ENCODE peak calls at places on chromosomes 5 and 9, in nine cellular contexts. One of them, this sample, is unnamed.

GRCh38 chr9:105968811-105969466 is 274.6 kb downstream of the TMEM38B start:
- DNase-seq in tibial artery: no peak
- DNase-seq in astrocyte: no peak
- DNase-seq in CD8-positive, alpha-beta T cell: no peak
- DNase-seq in psoas muscle: no peak
- DNase-seq in lower lobe of right lung: no peak
- DNase-seq in sigmoid colon: no peak
- DNase-seq in uterus: no peak
- DNase-seq in cardiac muscle cell: no peak
- DNase-seq in this sample: no peak

GRCh38 chr5:134543820-134544692 is 18.6 kb downstream of the JADE2 start:
- DNase-seq in tibial artery: no peak
- DNase-seq in astrocyte: no peak
- DNase-seq in CD8-positive, alpha-beta T cell: peak; percentile 31
- DNase-seq in psoas muscle: peak; percentile 43
- DNase-seq in lower lobe of right lung: peak; percentile 51
- DNase-seq in sigmoid colon: no peak
- DNase-seq in uterus: no peak
- DNase-seq in cardiac muscle cell: no peak
- DNase-seq in this sample: no peak

GRCh38 chr5:39501403-39501802 is 76.6 kb upstream of the DAB2 start:
- DNase-seq in tibial artery: no peak
- DNase-seq in astrocyte: peak; percentile 91
- DNase-seq in CD8-positive, alpha-beta T cell: no peak
- DNase-seq in psoas muscle: peak; percentile 65
- DNase-seq in lower lobe of right lung: no peak
- DNase-seq in sigmoid colon: peak; percentile 81
- DNase-seq in uterus: peak; percentile 29
- DNase-seq in cardiac muscle cell: peak; percentile 81
- DNase-seq in this sample: no peak

GRCh38 chr5:175845229-175845628 is 26.1 kb upstream of the CPLX2 start:
- DNase-seq in tibial artery: no peak
- DNase-seq in astrocyte: no peak
- DNase-seq in CD8-positive, alpha-beta T cell: no peak
- DNase-seq in psoas muscle: no peak
- DNase-seq in lower lobe of right lung: no peak
- DNase-seq in sigmoid colon: no peak
- DNase-seq in uterus: no peak
- DNase-seq in cardiac muscle cell: no peak
- DNase-seq in this sample: no peak

GRCh38 chr5:82873452-82873851 is 203.7 kb downstream of the TMEM167A start:
- DNase-seq in tibial artery: no peak
- DNase-seq in astrocyte: no peak
- DNase-seq in CD8-positive, alpha-beta T cell: no peak
- DNase-seq in psoas muscle: no peak
- DNase-seq in lower lobe of right lung: no peak
- DNase-seq in sigmoid colon: no peak
- DNase-seq in uterus: no peak
- DNase-seq in cardiac muscle cell: no peak
- DNase-seq in this sample: no peak

GRCh38 chr5:79235222-79235577 is 731 bp upstream of the JMY start:
- DNase-seq in tibial artery: no peak
- DNase-seq in astrocyte: no peak
- DNase-seq in CD8-positive, alpha-beta T cell: no peak
- DNase-seq in psoas muscle: no peak
- DNase-seq in lower lobe of right lung: no peak
- DNase-seq in sigmoid colon: no peak
- DNase-seq in uterus: no peak
- DNase-seq in cardiac muscle cell: peak; percentile 58
- DNase-seq in this sample: no peak

GRCh38 chr5:150112211-150113046 is 26.1 kb upstream of the CSF1R start:
- DNase-seq in tibial artery: peak; percentile 93
- DNase-seq in astrocyte: peak; percentile 90
- DNase-seq in CD8-positive, alpha-beta T cell: no peak
- DNase-seq in psoas muscle: peak; percentile 78
- DNase-seq in lower lobe of right lung: no peak
- DNase-seq in sigmoid colon: peak; percentile 85
- DNase-seq in uterus: no peak
- DNase-seq in cardiac muscle cell: peak; percentile 87
- DNase-seq in this sample: no peak

GRCh38 chr9:20217596-20217995 is 404.7 kb downstream of the MLLT3 start:
- DNase-seq in tibial artery: no peak
- DNase-seq in astrocyte: no peak
- DNase-seq in CD8-positive, alpha-beta T cell: no peak
- DNase-seq in psoas muscle: no peak
- DNase-seq in lower lobe of right lung: no peak
- DNase-seq in sigmoid colon: no peak
- DNase-seq in uterus: no peak
- DNase-seq in cardiac muscle cell: no peak
- DNase-seq in this sample: no peak

GRCh38 chr9:115118471-115119156 is 657 bp upstream of the TNC start:
- DNase-seq in tibial artery: peak; percentile 82
- DNase-seq in astrocyte: peak; percentile 90
- DNase-seq in CD8-positive, alpha-beta T cell: no peak
- DNase-seq in psoas muscle: peak; percentile 47
- DNase-seq in lower lobe of right lung: peak; percentile 60
- DNase-seq in sigmoid colon: peak; percentile 93
- DNase-seq in uterus: peak; percentile 81
- DNase-seq in cardiac muscle cell: peak; percentile 82
- DNase-seq in this sample: no peak

GRCh38 chr5:66960373-66961137 is 236.0 kb downstream of the CD180 start:
- DNase-seq in tibial artery: no peak
- DNase-seq in astrocyte: peak; percentile 60
- DNase-seq in CD8-positive, alpha-beta T cell: no peak
- DNase-seq in psoas muscle: no peak
- DNase-seq in lower lobe of right lung: no peak
- DNase-seq in sigmoid colon: no peak
- DNase-seq in uterus: no peak
- DNase-seq in cardiac muscle cell: peak; percentile 46
- DNase-seq in this sample: no peak

GRCh38 chr9:123406691-123407536 is 50.9 kb downstream of the CRB2 start:
- DNase-seq in tibial artery: no peak
- DNase-seq in astrocyte: peak; percentile 58
- DNase-seq in CD8-positive, alpha-beta T cell: no peak
- DNase-seq in psoas muscle: no peak
- DNase-seq in lower lobe of right lung: no peak
- DNase-seq in sigmoid colon: no peak
- DNase-seq in uterus: no peak
- DNase-seq in cardiac muscle cell: peak; percentile 47
- DNase-seq in this sample: no peak

GRCh38 chr9:77848897-77849296 is 182.7 kb downstream of the GNAQ start:
- DNase-seq in tibial artery: peak; percentile 92
- DNase-seq in astrocyte: peak; percentile 91
- DNase-seq in CD8-positive, alpha-beta T cell: no peak
- DNase-seq in psoas muscle: peak; percentile 77
- DNase-seq in lower lobe of right lung: peak; percentile 63
- DNase-seq in sigmoid colon: peak; percentile 92
- DNase-seq in uterus: peak; percentile 89
- DNase-seq in cardiac muscle cell: peak; percentile 89
- DNase-seq in this sample: peak; percentile 79

GRCh38 chr9:135070198-135070951 is 17.1 kb upstream of the OLFM1 start:
- DNase-seq in tibial artery: peak; percentile 43
- DNase-seq in astrocyte: no peak
- DNase-seq in CD8-positive, alpha-beta T cell: no peak
- DNase-seq in psoas muscle: no peak
- DNase-seq in lower lobe of right lung: peak; percentile 30
- DNase-seq in sigmoid colon: peak; percentile 48
- DNase-seq in uterus: no peak
- DNase-seq in cardiac muscle cell: no peak
- DNase-seq in this sample: no peak

GRCh38 chr9:95626885-95627558 is 110.3 kb upstream of the PTCH1 start:
- DNase-seq in tibial artery: peak; percentile 76
- DNase-seq in astrocyte: no peak
- DNase-seq in CD8-positive, alpha-beta T cell: peak; percentile 49
- DNase-seq in psoas muscle: peak; percentile 81
- DNase-seq in lower lobe of right lung: peak; percentile 57
- DNase-seq in sigmoid colon: peak; percentile 70
- DNase-seq in uterus: peak; percentile 46
- DNase-seq in cardiac muscle cell: no peak
- DNase-seq in this sample: peak; percentile 19

GRCh38 chr5:84628918-84629317 is 244.2 kb upstream of the EDIL3 start:
- DNase-seq in tibial artery: no peak
- DNase-seq in astrocyte: no peak
- DNase-seq in CD8-positive, alpha-beta T cell: no peak
- DNase-seq in psoas muscle: no peak
- DNase-seq in lower lobe of right lung: no peak
- DNase-seq in sigmoid colon: no peak
- DNase-seq in uterus: no peak
- DNase-seq in cardiac muscle cell: no peak
- DNase-seq in this sample: no peak

GRCh38 chr5:92504346-92504745 is 1076.7 kb downstream of the NR2F1-AS1 start:
- DNase-seq in tibial artery: no peak
- DNase-seq in astrocyte: no peak
- DNase-seq in CD8-positive, alpha-beta T cell: no peak
- DNase-seq in psoas muscle: no peak
- DNase-seq in lower lobe of right lung: no peak
- DNase-seq in sigmoid colon: no peak
- DNase-seq in uterus: no peak
- DNase-seq in cardiac muscle cell: no peak
- DNase-seq in this sample: no peak

GRCh38 chr9:96122756-96123155 is 179.2 kb downstream of the HSD17B3 start:
- DNase-seq in tibial artery: no peak
- DNase-seq in astrocyte: peak; percentile 64
- DNase-seq in CD8-positive, alpha-beta T cell: no peak
- DNase-seq in psoas muscle: no peak
- DNase-seq in lower lobe of right lung: no peak
- DNase-seq in sigmoid colon: no peak
- DNase-seq in uterus: no peak
- DNase-seq in cardiac muscle cell: peak; percentile 68
- DNase-seq in this sample: no peak

GRCh38 chr5:54533541-54534179 is 16.1 kb downstream of the SNX18 start:
- DNase-seq in tibial artery: no peak
- DNase-seq in astrocyte: no peak
- DNase-seq in CD8-positive, alpha-beta T cell: no peak
- DNase-seq in psoas muscle: no peak
- DNase-seq in lower lobe of right lung: no peak
- DNase-seq in sigmoid colon: no peak
- DNase-seq in uterus: peak; percentile 36
- DNase-seq in cardiac muscle cell: peak; percentile 44
- DNase-seq in this sample: no peak
- H3K4me3 ChIP-seq in tibial artery: peak overlapping the region; percentile 10
- H3K4me3 ChIP-seq in astrocyte: no peak overlapping the region
- H3K4me3 ChIP-seq in CD8-positive, alpha-beta T cell: no peak overlapping the region
- H3K4me3 ChIP-seq in psoas muscle: peak overlapping the region; percentile 27
- H3K4me3 ChIP-seq in lower lobe of right lung: no peak overlapping the region
- H3K4me3 ChIP-seq in sigmoid colon: peak overlapping the region; percentile 1
- H3K4me3 ChIP-seq in uterus: no peak overlapping the region
- H3K4me3 ChIP-seq in cardiac muscle cell: no peak overlapping the region
- H3K4me3 ChIP-seq in this sample: peak overlapping the region; percentile 3

DNA sequence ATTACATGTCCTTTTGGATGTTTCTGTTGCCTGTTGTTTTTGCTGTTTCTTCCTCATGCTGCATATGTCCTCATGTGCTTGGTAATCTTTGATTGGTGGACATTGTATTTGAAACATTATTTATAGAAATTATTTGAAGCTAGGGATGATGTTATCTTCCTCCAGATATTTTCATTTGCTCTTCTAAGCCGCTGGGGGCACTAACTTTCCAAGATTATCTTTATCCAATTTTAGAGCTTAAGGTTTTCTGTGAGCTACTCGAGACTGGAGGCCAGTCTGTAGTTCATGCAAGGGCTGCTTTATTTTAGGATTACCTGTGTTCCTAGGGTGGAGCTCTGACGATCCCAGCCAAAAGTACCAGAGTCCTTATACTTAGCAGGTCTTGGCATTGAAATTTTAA is 40.9 kb downstream of the STX17 start:
- DNase-seq in tibial artery: no peak
- DNase-seq in astrocyte: no peak
- DNase-seq in CD8-positive, alpha-beta T cell: no peak
- DNase-seq in psoas muscle: no peak
- DNase-seq in lower lobe of right lung: no peak
- DNase-seq in sigmoid colon: no peak
- DNase-seq in uterus: no peak
- DNase-seq in cardiac muscle cell: peak; percentile 3
- DNase-seq in this sample: no peak
- TF ChIP-seq CTCF in tibial artery: no peak
- TF ChIP-seq CTCF in astrocyte: peak; percentile 25
- TF ChIP-seq CTCF in CD8-positive, alpha-beta T cell: no peak
- TF ChIP-seq CTCF in psoas muscle: no peak
- TF ChIP-seq CTCF in lower lobe of right lung: no peak
- TF ChIP-seq CTCF in sigmoid colon: no peak
- TF ChIP-seq CTCF in uterus: no peak
- TF ChIP-seq CTCF in cardiac muscle cell: peak; percentile 26
- TF ChIP-seq CTCF in this sample: no peak

DNA sequence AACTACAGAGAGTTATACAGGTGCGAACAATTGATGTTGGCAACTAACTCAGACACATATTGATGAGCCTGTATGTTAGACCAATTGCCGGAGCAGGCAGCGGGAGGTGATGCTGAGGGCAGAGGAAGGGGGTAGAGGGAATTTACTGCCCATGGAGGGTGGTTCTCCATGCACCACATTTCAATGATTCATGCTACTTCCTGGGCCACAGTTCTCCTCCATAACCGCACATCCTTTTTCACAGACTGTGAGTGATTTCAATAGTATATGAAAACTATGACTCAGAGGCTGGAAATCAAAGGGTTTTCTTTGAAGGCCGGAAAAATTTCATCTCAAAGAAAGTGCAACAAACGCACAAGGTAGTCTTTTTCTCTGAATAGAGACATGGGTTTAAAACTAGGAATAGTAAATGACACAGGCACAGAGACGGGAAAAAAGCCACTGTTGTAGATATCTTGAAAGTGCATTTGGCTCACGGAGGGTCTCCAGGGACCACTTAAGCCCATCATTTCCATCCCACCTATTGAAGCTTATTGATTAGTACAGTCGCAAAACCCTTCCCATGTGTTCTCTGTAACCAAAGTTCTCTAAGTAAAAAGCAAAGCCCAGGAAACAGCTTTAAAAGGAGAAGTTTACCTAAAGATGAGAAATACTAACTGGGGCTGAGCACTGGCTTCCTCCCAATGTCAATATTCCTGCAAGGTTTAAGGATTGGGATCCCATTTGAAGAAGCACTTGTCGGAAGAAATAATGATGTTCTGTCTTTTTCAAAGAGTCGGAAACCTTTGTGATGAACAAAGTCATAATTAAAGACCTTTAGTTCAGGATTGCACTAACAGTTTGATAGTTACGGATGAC is 28.0 kb upstream of the ADAM19 start:
- DNase-seq in tibial artery: no peak
- DNase-seq in astrocyte: peak; percentile 96
- DNase-seq in CD8-positive, alpha-beta T cell: peak; percentile 62
- DNase-seq in psoas muscle: no peak
- DNase-seq in lower lobe of right lung: no peak
- DNase-seq in sigmoid colon: no peak
- DNase-seq in uterus: no peak
- DNase-seq in cardiac muscle cell: peak; percentile 78
- DNase-seq in this sample: no peak
- H3K4me1 ChIP-seq in tibial artery: peaks cover 2% of the 10 kb centered on the region
- H3K4me1 ChIP-seq in astrocyte: peaks cover 34% of the 10 kb centered on the region
- H3K4me1 ChIP-seq in CD8-positive, alpha-beta T cell: peaks cover 7% of the 10 kb centered on the region
- H3K4me1 ChIP-seq in psoas muscle: no peaks in the 10 kb centered on the region
- H3K4me1 ChIP-seq in lower lobe of right lung: no peaks in the 10 kb centered on the region
- H3K4me1 ChIP-seq in sigmoid colon: no peaks in the 10 kb centered on the region
- H3K4me1 ChIP-seq in uterus: no peaks in the 10 kb centered on the region
- H3K4me1 ChIP-seq in cardiac muscle cell: no peaks in the 10 kb centered on the region
- H3K4me1 ChIP-seq in this sample: no peaks in the 10 kb centered on the region

GRCh38 chr5:163607256-163607655 is 101.8 kb downstream of the MAT2B start:
- DNase-seq in tibial artery: no peak
- DNase-seq in astrocyte: no peak
- DNase-seq in CD8-positive, alpha-beta T cell: no peak
- DNase-seq in psoas muscle: no peak
- DNase-seq in lower lobe of right lung: no peak
- DNase-seq in sigmoid colon: no peak
- DNase-seq in uterus: no peak
- DNase-seq in cardiac muscle cell: no peak
- DNase-seq in this sample: no peak
- H3K4me3 ChIP-seq in tibial artery: no peak overlapping the region
- H3K4me3 ChIP-seq in astrocyte: no peak overlapping the region
- H3K4me3 ChIP-seq in CD8-positive, alpha-beta T cell: no peak overlapping the region
- H3K4me3 ChIP-seq in psoas muscle: no peak overlapping the region
- H3K4me3 ChIP-seq in lower lobe of right lung: no peak overlapping the region
- H3K4me3 ChIP-seq in sigmoid colon: no peak overlapping the region
- H3K4me3 ChIP-seq in uterus: no peak overlapping the region
- H3K4me3 ChIP-seq in cardiac muscle cell: no peak overlapping the region
- H3K4me3 ChIP-seq in this sample: no peak overlapping the region

This sample was measured in gastrocnemius medialis.